ENCODE peak calls at places on chromosomes 11 and 22, in four cellular contexts. Y is memory B cell, E is progenitor cell of endocrine pancreas, R is germinal center. Z is an unnamed sample.

GRCh38 chr11:63445720-63446119 is 45.2 kb downstream of the PLAAT5 start:
- DNase-seq in R (no peak), E (no peak), Y (no peak), Z (no peak)

GRCh38 chr11:1197886-1198765 is 24.7 kb upstream of the MUC5B start:
- DNase-seq in Y (no peak), E (peak; percentile 7), R (no peak), Z (no peak)

GRCh38 chr11:113477321-113477720 is 2.1 kb upstream of the DRD2 start:
- DNase-seq in Y (no peak), E (no peak), R (no peak), Z (no peak)

GRCh38 chr22:50320116-50320515 is 6.7 kb downstream of the DENND6B start:
- DNase-seq in Y (no peak), E (no peak), R (no peak), Z (no peak)

GRCh38 chr22:41925783-41926460 is 684 bp downstream of the TNFRSF13C start:
- DNase-seq in Y (peak; percentile 91), R (peak; percentile 57), E (peak; percentile 59), Z (no peak)

GRCh38 chr11:110691961-110692360 is 20.3 kb downstream of the ARHGAP20 start:
- DNase-seq in Y (no peak), E (no peak), R (no peak), Z (no peak)

GRCh38 chr11:88501535-88501934 is 164.0 kb upstream of the CTSC start:
- DNase-seq in Y (no peak), R (no peak), E (no peak), Z (no peak)

GRCh38 chr11:8192016-8192895 is 23.4 kb upstream of the RIC3 start:
- DNase-seq in Y (peak; percentile 41), R (peak; percentile 69), E (peak; percentile 51), Z (no peak)

GRCh38 chr22:30423296-30423958 is 2.1 kb upstream of the MTFP1 start:
- DNase-seq in E (no peak), Y (no peak), R (peak; percentile 23), Z (no peak)

GRCh38 chr11:45687836-45688235 is 22.4 kb upstream of the CHST1 start:
- DNase-seq in Y (no peak), E (no peak), R (no peak), Z (no peak)

GRCh38 chr22:46079861-46080821 is 70.2 kb upstream of the PPARA start:
- DNase-seq in E (no peak), R (no peak), Y (no peak), Z (no peak)

GRCh38 chr22:41532908-41533825 is 11.1 kb downstream of the POLR3H start:
- DNase-seq in R (peak; percentile 81), E (peak; percentile 60), Y (peak; percentile 65), Z (peak; percentile 30)

GRCh38 chr11:59076876-59077571 is 9.1 kb upstream of the GLYATL1B start:
- DNase-seq in Y (peak; percentile 37), R (peak; percentile 68), E (no peak), Z (no peak)

GRCh38 chr22:37410174-37411055 is 16.9 kb downstream of the ELFN2 start:
- DNase-seq in Y (no peak), R (no peak), E (no peak), Z (no peak)

GRCh38 chr11:117620131-117620530 is 176.9 kb downstream of the DSCAML1 start:
- DNase-seq in E (no peak), Y (no peak), R (no peak), Z (no peak)

GRCh38 chr11:19642185-19642591 is 70.4 kb upstream of the NAV2 start:
- DNase-seq in Y (no peak), E (no peak), R (no peak), Z (no peak)

GRCh38 chr11:78039919-78040671 is 17.0 kb upstream of the KCTD14 start:
- DNase-seq in R (no peak), Y (no peak), E (no peak), Z (no peak)

GRCh38 chr22:29375436-29376076 is 12.8 kb downstream of the AP1B1 start:
- DNase-seq in Y (no peak), R (no peak), E (no peak), Z (no peak)

GRCh38 chr11:10351435-10351767 is 46.5 kb downstream of the ADM start:
- DNase-seq in E (no peak), R (no peak), Y (no peak), Z (no peak)

GRCh38 chr11:102794382-102794781 is 3.6 kb downstream of the MMP1 start:
- DNase-seq in E (no peak), Y (no peak), R (peak; percentile 48), Z (no peak)

GRCh38 chr11:113289341-113290187 is 24.8 kb upstream of the TTC12 start:
- DNase-seq in Y (peak; percentile 73), E (peak; percentile 63), R (peak; percentile 74), Z (peak; percentile 13)

GRCh38 chr11:70247710-70248072 is 22.8 kb upstream of the PPFIA1 start:
- DNase-seq in Y (no peak), E (no peak), R (no peak), Z (no peak)

GRCh38 chr22:39592104-39593060 is 21.8 kb downstream of the CACNA1I start:
- DNase-seq in Y (no peak), E (no peak), R (no peak), Z (no peak)

GRCh38 chr11:11416917-11417316 is 63.9 kb upstream of the CSNK2A3 start:
- DNase-seq in R (no peak), E (no peak), Y (no peak), Z (no peak)

GRCh38 chr11:43278302-43278956 is 33.4 kb upstream of the API5 start:
- DNase-seq in E (no peak), R (no peak), Y (no peak), Z (no peak)

GRCh38 chr11:25327656-25328055 is 830.8 kb downstream of the LUZP2 start:
- DNase-seq in Y (no peak), E (no peak), R (no peak), Z (no peak)

GRCh38 chr22:49363526-49364230 is 464.0 kb downstream of the BRD1 start:
- DNase-seq in Y (no peak), R (no peak), E (no peak), Z (no peak)